ENCODE peak calls at places on chromosomes 4 and X, in ten cellular contexts. Z is heart left ventricle, G is stomach, C is tibial nerve, X is ovary, K is lower leg skin, Q is breast epithelium, E is gastrocnemius medialis, J is NB4, D is HepG2. A is an unnamed sample.

GRCh38 chrX:124863303-124863702 is 456.4 kb upstream of the TEX13C start:
- DNase-seq in Z (no peak), G (no peak), C (no peak), X (no peak), K (no peak), Q (no peak), E (no peak), J (peak; percentile 0), D (no peak), A (peak; percentile 0)

GRCh38 chrX:4110964-4111363 is 397.5 kb upstream of the PRKX start:
- DNase-seq in Z (no peak), G (no peak), C (no peak), X (no peak), K (no peak), Q (no peak), E (no peak), J (peak; percentile 0), D (no peak), A (no peak)

GRCh38 chr4:149836546-149836945 is 20.9 kb upstream of the IQCM start:
- DNase-seq in Z (no peak), G (no peak), C (no peak), X (no peak), K (no peak), Q (no peak), E (no peak), J (no peak), D (no peak), A (no peak)

GRCh38 chrX:12955882-12956703 is 18.8 kb upstream of the TMSB4X start:
- DNase-seq in Z (peak; percentile 43), G (peak; percentile 63), C (no peak), X (no peak), K (no peak), Q (no peak), E (no peak), J (peak; percentile 98), D (peak; percentile 46), A (peak; percentile 90)

GRCh38 chr4:5399790-5400421 is 308.5 kb downstream of the EVC2 start:
- DNase-seq in Z (no peak), G (no peak), C (no peak), X (no peak), K (no peak), Q (no peak), E (no peak), J (peak; percentile 52), D (peak; percentile 23), A (peak; percentile 28)

GRCh38 chrX:118418811-118419251 is 72.9 kb downstream of the WDR44 start:
- DNase-seq in Z (no peak), G (no peak), C (no peak), X (no peak), K (no peak), Q (no peak), E (no peak), J (no peak), D (no peak), A (no peak)

GRCh38 chr4:15234101-15234500 is 193.7 kb upstream of the C1QTNF7 start:
- DNase-seq in Z (no peak), G (no peak), C (no peak), X (no peak), K (no peak), Q (no peak), E (no peak), J (peak; percentile 39), D (no peak), A (no peak)

GRCh38 chr4:16707874-16708273 is 190.6 kb downstream of the LDB2 start:
- DNase-seq in Z (no peak), G (no peak), C (no peak), X (no peak), K (no peak), Q (no peak), E (no peak), J (no peak), D (no peak), A (no peak)

GRCh38 chr4:82419451-82419850 is 10.8 kb downstream of the HNRNPDL start:
- DNase-seq in Z (no peak), G (no peak), C (no peak), X (no peak), K (no peak), Q (no peak), E (no peak), J (peak; percentile 50), D (no peak), A (no peak)

GRCh38 chr4:82425478-82425877 is 4.8 kb downstream of the HNRNPDL start:
- DNase-seq in Z (no peak), G (no peak), C (no peak), X (no peak), K (no peak), Q (no peak), E (no peak), J (no peak), D (no peak), A (no peak)

GRCh38 chr4:82422616-82423015 is 7.6 kb downstream of the HNRNPDL start:
- DNase-seq in Z (no peak), G (no peak), C (no peak), X (no peak), K (no peak), Q (no peak), E (no peak), J (no peak), D (no peak), A (no peak)

GRCh38 chr4:82421796-82422560 is 8.3 kb downstream of the HNRNPDL start:
- DNase-seq in Z (no peak), G (no peak), C (no peak), X (no peak), K (no peak), Q (no peak), E (no peak), J (peak; percentile 34), D (no peak), A (peak; percentile 31)

DNA sequence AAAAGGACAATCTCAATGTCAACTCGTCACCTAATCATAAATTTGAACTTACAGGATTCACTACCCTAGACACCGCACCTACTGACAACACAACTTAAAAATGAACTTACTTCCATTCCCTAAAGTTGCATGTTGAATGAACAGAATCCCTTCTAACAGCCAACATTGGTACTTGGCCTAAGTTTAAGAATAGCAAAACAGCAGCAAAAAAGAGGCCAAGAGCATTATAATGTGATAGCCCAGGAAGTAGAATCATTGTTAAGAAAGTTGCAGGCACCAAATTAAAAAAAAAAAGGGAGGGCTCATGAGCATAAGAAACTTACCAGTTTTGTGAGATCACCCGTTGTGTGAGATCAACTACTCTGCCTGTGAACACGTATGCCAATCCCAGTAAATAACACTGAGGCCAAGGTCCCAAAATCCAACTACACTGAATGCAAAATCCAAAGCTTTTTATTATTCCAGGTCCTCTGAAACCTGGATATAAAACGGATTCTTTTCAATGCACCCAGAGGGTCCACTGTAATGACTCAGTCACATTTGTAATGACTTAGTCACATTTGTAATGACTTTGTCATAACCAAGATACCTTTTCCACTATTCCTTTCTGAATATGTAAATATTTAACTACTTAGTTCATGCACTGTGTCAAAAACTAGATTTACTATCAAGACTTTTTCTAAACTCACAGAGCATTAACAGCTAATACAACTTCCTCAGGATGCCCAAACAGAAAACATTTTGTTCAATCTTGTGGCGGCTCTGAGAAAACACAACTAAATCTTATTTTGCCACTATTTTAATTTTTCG is 6.8 kb downstream of the HNRNPDL start:
- DNase-seq in Z (no peak), G (no peak), C (no peak), X (no peak), K (no peak), Q (no peak), E (no peak), J (peak; percentile 24), D (no peak), A (no peak)
- TF ChIP-seq POLR2A in Z (no peak), G (no peak), C (no peak), X (no peak), K (no peak), Q (no peak), E (no peak), J (no peak), D (peak; percentile 39), A (peak; percentile 35)

GRCh38 chrX:1657367-1658082 is 42.7 kb downstream of the ASMT start:
- DNase-seq in Z (peak; percentile 26), G (no peak), C (no peak), X (no peak), K (no peak), Q (no peak), E (no peak), J (peak; percentile 81), D (no peak), A (no peak)
- TF ChIP-seq POLR2A in Z (no peak), G (no peak), C (no peak), X (no peak), K (no peak), Q (no peak), E (no peak), J (peak; percentile 13), D (no peak), A (peak; percentile 41)

GRCh38 chr4:129092636-129093172 is 635 bp downstream of the SCLT1 start:
- DNase-seq in Z (no peak), G (no peak), C (no peak), X (no peak), K (no peak), Q (no peak), E (no peak), J (peak; percentile 32), D (no peak), A (peak; percentile 71)

GRCh38 chr4:129093173-129093974 is at the start of gene SCLT1:
- DNase-seq in Z (peak; percentile 100), G (peak; percentile 100), C (peak; percentile 97), X (peak; percentile 99), K (peak; percentile 98), Q (peak; percentile 97), E (peak; percentile 98), J (peak; percentile 98), D (peak; percentile 92), A (peak; percentile 99)

GRCh38 chr4:129094347-129094746 is 1.0 kb upstream of the SCLT1 start:
- DNase-seq in Z (no peak), G (no peak), C (no peak), X (no peak), K (no peak), Q (no peak), E (no peak), J (no peak), D (no peak), A (peak; percentile 53)

GRCh38 chr4:129098578-129098977 is 2.6 kb downstream of the C4orf33 start:
- DNase-seq in Z (no peak), G (no peak), C (no peak), X (no peak), K (no peak), Q (no peak), E (no peak), J (no peak), D (no peak), A (no peak)

GRCh38 chr4:129095811-129096454 is at the start of gene C4orf33:
- DNase-seq in Z (peak; percentile 74), G (peak; percentile 74), C (peak; percentile 53), X (peak; percentile 70), K (peak; percentile 71), Q (peak; percentile 60), E (peak; percentile 37), J (peak; percentile 81), D (peak; percentile 65), A (peak; percentile 88)
- TF ChIP-seq POLR2A in Z (peak; percentile 38), G (no peak), C (no peak), X (no peak), K (no peak), Q (no peak), E (no peak), J (no peak), D (peak; percentile 28), A (peak; percentile 80)

GRCh38 chr4:26509681-26510333 is 19.5 kb upstream of the CCKAR start:
- DNase-seq in Z (no peak), G (no peak), C (no peak), X (no peak), K (no peak), Q (no peak), E (no peak), J (no peak), D (no peak), A (no peak)

GRCh38 chr4:26510334-26510705 is 20.0 kb upstream of the CCKAR start:
- DNase-seq in Z (no peak), G (no peak), C (no peak), X (no peak), K (no peak), Q (no peak), E (no peak), J (no peak), D (no peak), A (no peak)

GRCh38 chr4:26503427-26503826 is 13.1 kb upstream of the CCKAR start:
- DNase-seq in Z (no peak), G (no peak), C (no peak), X (no peak), K (no peak), Q (no peak), E (no peak), J (no peak), D (no peak), A (no peak)

GRCh38 chr4:26503844-26504243 is 13.6 kb upstream of the CCKAR start:
- DNase-seq in Z (no peak), G (no peak), C (no peak), X (no peak), K (no peak), Q (no peak), E (no peak), J (no peak), D (no peak), A (no peak)

GRCh38 chr4:26507286-26507685 is 17.0 kb upstream of the CCKAR start:
- DNase-seq in Z (no peak), G (no peak), C (no peak), X (no peak), K (no peak), Q (no peak), E (no peak), J (no peak), D (no peak), A (no peak)
- TF ChIP-seq POLR2A in Z (no peak), G (no peak), C (no peak), X (no peak), K (no peak), Q (no peak), E (no peak), J (no peak), D (no peak), A (no peak)

A was measured in erythroblast.